ENCODE peak calls at places on chromosomes 13 and 19, in four cellular contexts. U is mammary epithelial cell, W is heart right ventricle, V is keratinocyte. N is an unnamed sample. For H3K4me1, the result is how much of the 10 kb centered on the place peaks cover.

GRCh38 chr13:42348576-42348975 is 76.6 kb downstream of the AKAP11 start:
- DNase-seq in U (no peak), W (no peak), V (no peak), N (no peak)

GRCh38 chr19:6738726-6739389 is 622 bp upstream of the TRIP10 start:
- DNase-seq in U (peak), W (peak), V (no peak), N (peak)

GRCh38 chr13:39263531-39263930 is 225.3 kb downstream of the NHLRC3 start:
- DNase-seq in U (no peak), W (no peak), V (no peak), N (no peak)

GRCh38 chr13:76903544-76904162 is 17.4 kb upstream of the KCTD12 start:
- DNase-seq in U (peak), W (peak), V (peak), N (peak)

GRCh38 chr19:35373492-35373891 is 2.6 kb downstream of the GPR42 start:
- DNase-seq in U (no peak), W (no peak), V (no peak), N (no peak)

GRCh38 chr13:108226184-108226583 is 8.0 kb downstream of the ABHD13 start:
- DNase-seq in U (no peak), W (no peak), V (no peak), N (no peak)

GRCh38 chr13:105139380-105140285 is 1395.8 kb downstream of the EFNB2 start:
- DNase-seq in U (no peak), W (peak), V (no peak), N (peak)

GRCh38 chr19:16330811-16331690 is 6.4 kb downstream of the KLF2 start:
- DNase-seq in U (no peak), W (no peak), V (no peak), N (no peak)

GRCh38 chr19:18504886-18505610 is 16.8 kb downstream of the ELL start:
- DNase-seq in U (peak), W (no peak), V (no peak), N (no peak)

GRCh38 chr19:38044267-38045111 is 137.5 kb downstream of the SIPA1L3 start:
- DNase-seq in U (no peak), W (no peak), V (no peak), N (no peak)

GRCh38 chr19:53308339-53308811 is 25.2 kb upstream of the ZNF845 start:
- DNase-seq in U (no peak), W (peak), V (no peak), N (peak)

GRCh38 chr13:97130201-97130600 is 91.9 kb upstream of the MBNL2 start:
- DNase-seq in U (no peak), W (no peak), V (no peak), N (no peak)

GRCh38 chr13:36736119-36736726 is 62.4 kb downstream of the SERTM1 start:
- DNase-seq in U (peak), W (no peak), V (peak), N (no peak)

GRCh38 chr13:73496711-73497110 is 437.9 kb downstream of the KLF5 start:
- DNase-seq in U (no peak), W (no peak), V (no peak), N (no peak)

GRCh38 chr19:5828661-5829566 is 10.6 kb downstream of the FUT6 start:
- DNase-seq in U (no peak), W (peak), V (no peak), N (peak)

GRCh38 chr19:46733693-46734240 is 12.1 kb upstream of the FKRP start:
- DNase-seq in U (no peak), W (no peak), V (no peak), N (no peak)

GRCh38 chr19:2524840-2525723 is 49.2 kb downstream of the GADD45B start:
- DNase-seq in U (peak), W (no peak), V (peak), N (peak)

GRCh38 chr13:71801781-71802180 is 65.2 kb downstream of the DACH1 start:
- DNase-seq in U (no peak), W (no peak), V (no peak), N (no peak)

GRCh38 chr13:42477588-42478190 is 96.3 kb upstream of the TNFSF11 start:
- DNase-seq in U (no peak), W (no peak), V (no peak), N (peak)

GRCh38 chr13:106340249-106340648 is 195.2 kb downstream of the EFNB2 start:
- DNase-seq in U (no peak), W (no peak), V (no peak), N (no peak)

GRCh38 chr13:114099918-114100445 is 32.4 kb downstream of the RASA3 start:
- DNase-seq in U (no peak), W (peak), V (no peak), N (no peak)

GRCh38 chr13:113975416-113975815 is 1.5 kb upstream of the C13orf46 start:
- DNase-seq in U (no peak), W (no peak), V (no peak), N (no peak)

GRCh38 chr19:33720691-33721682 is 75.7 kb upstream of the KCTD15 start:
- DNase-seq in U (no peak), W (no peak), V (no peak), N (no peak)

GRCh38 chr13:98134901-98135300 is 8.0 kb upstream of the FARP1 start:
- DNase-seq in U (no peak), W (no peak), V (no peak), N (no peak)

GRCh38 chr13:64347662-64348061 is 2882.5 kb downstream of the PCDH9 start:
- DNase-seq in U (no peak), W (no peak), V (no peak), N (no peak)

GRCh38 chr13:71864981-71865857 is 1.8 kb downstream of the DACH1 start:
- DNase-seq in U (peak), W (peak), V (no peak), N (peak)

GRCh38 chr13:48412881-48413351 is at the start of gene LPAR6:
- DNase-seq in U (peak), W (no peak), V (no peak), N (no peak)

GRCh38 chr19:17420267-17420924 is 549 bp downstream of the MVB12A start:
- DNase-seq in U (peak), W (peak), V (no peak), N (peak)

DNA sequence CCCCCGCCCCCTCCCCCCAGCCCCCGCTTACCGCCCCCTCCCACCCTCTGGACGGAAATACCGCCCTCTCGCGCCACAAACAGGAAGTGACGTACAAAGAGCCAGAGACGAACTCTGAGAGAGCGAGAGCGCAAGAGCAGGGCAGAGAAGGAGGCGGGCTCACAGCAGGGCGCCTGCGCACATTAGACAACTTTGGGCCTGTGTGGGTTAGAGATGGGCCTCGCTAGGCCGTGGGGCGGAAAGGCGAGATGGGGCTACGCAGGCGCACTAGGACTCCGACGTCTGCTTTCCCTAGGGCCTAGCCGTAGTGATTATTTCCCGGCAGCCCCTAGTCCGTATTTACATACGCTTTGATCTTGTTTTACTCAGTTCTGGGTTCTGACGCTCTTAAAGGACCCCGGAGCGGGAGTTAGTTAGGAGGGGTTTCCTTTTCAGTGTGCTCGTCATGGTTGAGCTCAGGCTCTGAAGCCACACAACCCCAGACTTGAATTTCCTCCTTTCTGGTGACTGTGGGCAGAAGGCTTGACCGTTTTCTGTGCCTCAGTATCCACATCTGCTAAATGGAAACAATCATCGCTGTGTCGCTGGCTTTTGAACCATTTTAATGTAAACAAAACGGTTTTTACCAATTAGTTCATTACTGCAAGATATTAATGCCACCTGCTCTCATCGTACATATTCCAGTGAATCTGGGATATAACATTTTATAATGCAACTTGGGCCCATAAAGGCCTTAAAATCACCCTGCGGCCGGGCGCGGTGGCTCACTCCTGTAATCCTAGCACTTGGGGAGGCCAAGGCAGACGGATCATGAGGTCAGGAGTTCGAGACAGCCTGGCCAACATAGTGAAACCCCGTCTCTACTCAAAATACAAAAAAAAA is 449 bp upstream of the AKT2 start:
- DNase-seq in U (peak), W (peak), V (peak), N (peak)
- H3K4me1 ChIP-seq in U (under half), W (under half), V (under half), N (half or more)

GRCh38 chr19:55369651-55370304 is 485 bp downstream of the IL11 start:
- DNase-seq in U (peak), W (no peak), V (no peak), N (no peak)

GRCh38 chr19:55368701-55369563 is 1.3 kb downstream of the IL11 start:
- DNase-seq in U (peak), W (no peak), V (no peak), N (no peak)

GRCh38 chr19:55366790-55367189 is 3.5 kb downstream of the IL11 start:
- DNase-seq in U (no peak), W (no peak), V (no peak), N (no peak)

GRCh38 chr19:55365922-55366321 is 2.9 kb upstream of the GARIN5B start:
- DNase-seq in U (no peak), W (no peak), V (no peak), N (no peak)

DNA sequence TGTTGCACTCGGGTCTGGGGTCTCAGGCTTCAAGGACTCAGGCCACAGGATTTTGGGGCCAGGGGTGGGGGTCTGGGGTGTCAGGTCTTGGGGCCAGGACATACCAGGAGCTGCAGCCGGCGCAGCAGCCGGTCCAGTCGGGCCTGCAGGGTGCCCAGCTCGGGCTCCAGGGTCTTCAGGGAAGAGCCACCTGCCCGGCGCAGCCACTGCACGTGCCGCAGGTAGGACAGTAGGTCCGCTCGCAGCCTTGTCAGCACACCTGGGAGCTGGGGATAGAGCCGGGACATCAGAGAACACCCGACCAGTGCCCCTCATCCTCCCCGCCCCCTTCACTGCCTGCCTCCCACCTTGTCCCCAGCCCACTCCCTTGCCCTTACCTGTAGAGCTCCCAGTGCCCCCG is 2.2 kb downstream of the IL11 start:
- DNase-seq in U (no peak), W (no peak), V (no peak), N (no peak)
- TF ChIP-seq CTCF in U (no peak), W (no peak), V (no peak), N (no peak)

GRCh38 chr19:4372630-4373367 is 27.5 kb downstream of the SH3GL1 start:
- DNase-seq in U (no peak), W (no peak), V (no peak), N (no peak)

GRCh38 chr19:4371898-4372629 is 28.3 kb downstream of the SH3GL1 start:
- DNase-seq in U (no peak), W (no peak), V (no peak), N (no peak)

GRCh38 chr19:4374451-4375163 is 25.7 kb downstream of the SH3GL1 start:
- DNase-seq in U (peak), W (peak), V (no peak), N (peak)

GRCh38 chr19:4375164-4375619 is 25.2 kb downstream of the SH3GL1 start:
- DNase-seq in U (peak), W (no peak), V (peak), N (no peak)

GRCh38 chr19:4373601-4374441 is 26.5 kb downstream of the SH3GL1 start:
- DNase-seq in U (no peak), W (peak), V (no peak), N (peak)
- H3K4me1 ChIP-seq in U (half or more), W (half or more), V (half or more), N (half or more)

DNA sequence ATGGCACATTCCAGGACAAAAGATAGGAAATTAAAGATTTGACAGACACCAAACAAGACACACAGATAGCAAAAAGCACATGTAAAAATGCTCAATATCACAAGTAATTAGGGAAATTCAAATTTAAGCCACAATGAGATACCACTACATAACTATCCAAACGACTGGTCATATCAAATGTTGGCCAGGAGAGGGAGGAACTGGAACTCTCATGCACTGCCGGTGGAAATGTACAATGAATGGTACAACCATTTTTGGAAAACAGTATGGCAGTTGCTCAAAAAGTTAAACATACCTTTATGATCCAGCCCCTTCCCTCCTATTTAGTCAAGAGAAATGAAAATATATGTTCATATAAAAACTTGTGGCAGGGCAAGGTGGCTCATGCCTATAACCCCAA is 36.8 kb upstream of the CYP2S1 start:
- DNase-seq in U (no peak), W (no peak), V (no peak), N (no peak)
- TF ChIP-seq CTCF in U (peak), W (no peak), V (peak), N (no peak)

DNA sequence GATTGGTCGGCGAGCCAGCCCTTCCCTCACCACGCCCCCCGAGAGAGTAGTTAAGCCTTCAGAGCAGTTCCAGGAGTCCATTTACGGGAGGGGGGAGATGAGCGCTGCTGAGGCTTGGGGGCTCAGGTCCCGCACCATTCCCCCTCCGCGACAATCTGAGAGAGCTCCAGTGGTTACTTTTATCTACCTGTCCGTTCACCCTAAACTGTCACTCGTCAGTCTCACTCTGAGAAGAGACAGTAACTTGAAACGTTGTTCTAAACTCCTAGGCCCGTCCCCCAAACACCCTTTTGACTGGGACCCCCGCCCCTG is 2.0 kb downstream of the FOSB start:
- DNase-seq in U (no peak), W (no peak), V (no peak), N (no peak)
- H3K4me1 ChIP-seq in U (under half), W (under half), V (under half), N (under half)

DNA sequence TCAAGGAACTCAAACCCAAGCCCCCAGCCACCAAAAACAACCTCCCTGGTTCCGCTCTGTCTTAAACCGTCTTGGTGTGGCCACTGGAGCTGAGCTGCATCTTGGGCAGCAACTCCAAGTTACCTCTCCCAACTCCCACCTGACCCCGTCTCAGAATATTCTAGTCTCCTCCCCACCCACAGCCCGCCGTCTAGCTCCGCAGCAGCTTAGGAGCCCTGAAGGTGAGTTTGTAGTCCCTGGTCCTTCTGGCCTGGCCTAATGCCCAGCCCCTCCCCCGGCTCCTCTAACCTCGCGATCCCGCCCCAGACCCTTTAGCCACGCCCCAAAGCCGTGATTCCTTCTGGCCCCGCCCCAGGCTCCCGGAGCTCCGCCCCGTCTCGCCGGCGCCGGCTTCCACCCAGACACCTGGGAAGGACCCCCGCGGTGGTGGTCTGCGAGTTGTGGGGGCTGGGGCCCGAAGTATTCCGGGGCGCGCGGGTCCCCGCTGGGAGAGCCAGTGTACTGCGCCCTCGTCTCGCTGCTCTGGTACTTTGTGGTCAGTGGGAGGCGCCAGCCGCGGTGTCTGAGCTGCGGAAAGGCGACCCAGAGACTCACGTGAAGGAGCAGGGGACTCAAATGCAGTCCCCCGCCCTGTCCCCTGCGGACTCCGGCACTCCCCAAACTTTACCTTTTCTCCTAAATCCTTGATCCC is 2.5 kb upstream of the LHB start:
- DNase-seq in U (peak), W (peak), V (no peak), N (peak)
- TF ChIP-seq CTCF in U (no peak), W (peak), V (peak), N (no peak)

GRCh38 chr19:8208119-8208709 is 956 bp upstream of the CERS4 start:
- DNase-seq in U (no peak), W (peak), V (no peak), N (peak)
- H3K4me1 ChIP-seq in U (under half), W (under half), V (under half), N (under half)